ENCODE peak calls at places on chromosomes 12 and 14, in five cellular contexts. One of them, this sample, is unnamed.

GRCh38 chr14:76844223-76844622 is 18.0 kb downstream of the LRRC74A start:
- DNase-seq in amygdala: peak
- DNase-seq in tibial artery: peak
- DNase-seq in activated CD4-positive, alpha-beta T cell treated with anti-CD3 and anti-CD28 coated beads, Interleukin-2, amount 50 U/mL, for 48 hours: peak
- DNase-seq in H7: peak
- DNase-seq in this sample: no peak

GRCh38 chr12:111624540-111624939 is 25.4 kb upstream of the ATXN2 start:
- DNase-seq in amygdala: no peak
- DNase-seq in tibial artery: no peak
- DNase-seq in activated CD4-positive, alpha-beta T cell treated with anti-CD3 and anti-CD28 coated beads, Interleukin-2, amount 50 U/mL, for 48 hours: no peak
- DNase-seq in H7: peak
- DNase-seq in this sample: no peak

GRCh38 chr12:108616941-108617858 is 16.5 kb downstream of the SELPLG start:
- DNase-seq in amygdala: peak
- DNase-seq in tibial artery: peak
- DNase-seq in activated CD4-positive, alpha-beta T cell treated with anti-CD3 and anti-CD28 coated beads, Interleukin-2, amount 50 U/mL, for 48 hours: peak
- DNase-seq in H7: no peak
- DNase-seq in this sample: no peak

GRCh38 chr12:19963972-19964371 is 404.4 kb upstream of the PDE3A start:
- DNase-seq in amygdala: no peak
- DNase-seq in tibial artery: no peak
- DNase-seq in activated CD4-positive, alpha-beta T cell treated with anti-CD3 and anti-CD28 coated beads, Interleukin-2, amount 50 U/mL, for 48 hours: no peak
- DNase-seq in H7: no peak
- DNase-seq in this sample: no peak

GRCh38 chr12:73833746-73834145 is 703.9 kb upstream of the ATXN7L3B start:
- DNase-seq in amygdala: no peak
- DNase-seq in tibial artery: no peak
- DNase-seq in activated CD4-positive, alpha-beta T cell treated with anti-CD3 and anti-CD28 coated beads, Interleukin-2, amount 50 U/mL, for 48 hours: no peak
- DNase-seq in H7: no peak
- DNase-seq in this sample: no peak

GRCh38 chr12:44019118-44019517 is 183.2 kb downstream of the TMEM117 start:
- DNase-seq in amygdala: no peak
- DNase-seq in tibial artery: no peak
- DNase-seq in activated CD4-positive, alpha-beta T cell treated with anti-CD3 and anti-CD28 coated beads, Interleukin-2, amount 50 U/mL, for 48 hours: no peak
- DNase-seq in H7: no peak
- DNase-seq in this sample: no peak

GRCh38 chr14:104112609-104113571 is 25.5 kb upstream of the KIF26A start:
- DNase-seq in amygdala: no peak
- DNase-seq in tibial artery: no peak
- DNase-seq in activated CD4-positive, alpha-beta T cell treated with anti-CD3 and anti-CD28 coated beads, Interleukin-2, amount 50 U/mL, for 48 hours: no peak
- DNase-seq in H7: peak
- DNase-seq in this sample: no peak

GRCh38 chr12:105882404-105882803 is 256.4 kb downstream of the NUAK1 start:
- DNase-seq in amygdala: no peak
- DNase-seq in tibial artery: peak
- DNase-seq in activated CD4-positive, alpha-beta T cell treated with anti-CD3 and anti-CD28 coated beads, Interleukin-2, amount 50 U/mL, for 48 hours: no peak
- DNase-seq in H7: no peak
- DNase-seq in this sample: no peak

GRCh38 chr12:10368206-10369171 is 21.4 kb downstream of the KLRK1 start:
- DNase-seq in amygdala: peak
- DNase-seq in tibial artery: no peak
- DNase-seq in activated CD4-positive, alpha-beta T cell treated with anti-CD3 and anti-CD28 coated beads, Interleukin-2, amount 50 U/mL, for 48 hours: no peak
- DNase-seq in H7: no peak
- DNase-seq in this sample: no peak

GRCh38 chr12:104303538-104304151 is at the start of gene EID3:
- DNase-seq in amygdala: peak
- DNase-seq in tibial artery: peak
- DNase-seq in activated CD4-positive, alpha-beta T cell treated with anti-CD3 and anti-CD28 coated beads, Interleukin-2, amount 50 U/mL, for 48 hours: peak
- DNase-seq in H7: peak
- DNase-seq in this sample: peak

GRCh38 chr12:62434504-62435336 is 31.9 kb upstream of the MON2 start:
- DNase-seq in amygdala: no peak
- DNase-seq in tibial artery: peak
- DNase-seq in activated CD4-positive, alpha-beta T cell treated with anti-CD3 and anti-CD28 coated beads, Interleukin-2, amount 50 U/mL, for 48 hours: peak
- DNase-seq in H7: peak
- DNase-seq in this sample: no peak

GRCh38 chr12:116698131-116698495 is 39.8 kb downstream of the SPRING1 start:
- DNase-seq in amygdala: no peak
- DNase-seq in tibial artery: no peak
- DNase-seq in activated CD4-positive, alpha-beta T cell treated with anti-CD3 and anti-CD28 coated beads, Interleukin-2, amount 50 U/mL, for 48 hours: no peak
- DNase-seq in H7: no peak
- DNase-seq in this sample: no peak